ENCODE peak calls at places on chromosome X, in six cellular contexts. One of them, this sample, is unnamed.

GRCh38 chrX:1883772-1884171 is 268.9 kb downstream of the ASMT start:
- ATAC-seq in upper lobe of right lung: no peak
- ATAC-seq in HCT116: no peak
- ATAC-seq in PC-3: peak
- ATAC-seq in psoas muscle: no peak
- ATAC-seq in heart left ventricle: no peak
- ATAC-seq in this sample: no peak

GRCh38 chrX:138761380-138761779 is 49.9 kb upstream of the FGF13 start:
- ATAC-seq in upper lobe of right lung: no peak
- ATAC-seq in HCT116: no peak
- ATAC-seq in PC-3: no peak
- ATAC-seq in psoas muscle: no peak
- ATAC-seq in heart left ventricle: no peak
- ATAC-seq in this sample: no peak

GRCh38 chrX:135596495-135596894 is 76.0 kb downstream of the INTS6L start:
- ATAC-seq in upper lobe of right lung: peak
- ATAC-seq in HCT116: peak
- ATAC-seq in PC-3: peak
- ATAC-seq in psoas muscle: no peak
- ATAC-seq in heart left ventricle: peak
- ATAC-seq in this sample: no peak

GRCh38 chrX:134406977-134407376 is 53.0 kb upstream of the HPRT1 start:
- ATAC-seq in upper lobe of right lung: no peak
- ATAC-seq in HCT116: no peak
- ATAC-seq in PC-3: no peak
- ATAC-seq in psoas muscle: no peak
- ATAC-seq in heart left ventricle: no peak
- ATAC-seq in this sample: no peak

GRCh38 chrX:10897768-10898167 is 213.4 kb upstream of the HCCS start:
- ATAC-seq in upper lobe of right lung: no peak
- ATAC-seq in HCT116: no peak
- ATAC-seq in PC-3: no peak
- ATAC-seq in psoas muscle: no peak
- ATAC-seq in heart left ventricle: no peak
- ATAC-seq in this sample: no peak

GRCh38 chrX:12887767-12888166 is 18.7 kb upstream of the TLR8 start:
- ATAC-seq in upper lobe of right lung: no peak
- ATAC-seq in HCT116: no peak
- ATAC-seq in PC-3: no peak
- ATAC-seq in psoas muscle: no peak
- ATAC-seq in heart left ventricle: no peak
- ATAC-seq in this sample: no peak

GRCh38 chrX:45524296-45524695 is 323.6 kb upstream of the DIPK2B start:
- ATAC-seq in upper lobe of right lung: no peak
- ATAC-seq in HCT116: no peak
- ATAC-seq in PC-3: no peak
- ATAC-seq in psoas muscle: no peak
- ATAC-seq in heart left ventricle: no peak
- ATAC-seq in this sample: no peak

GRCh38 chrX:56618250-56618649 is 54.8 kb downstream of the UBQLN2 start:
- ATAC-seq in upper lobe of right lung: no peak
- ATAC-seq in HCT116: no peak
- ATAC-seq in PC-3: no peak
- ATAC-seq in psoas muscle: no peak
- ATAC-seq in heart left ventricle: no peak
- ATAC-seq in this sample: no peak

GRCh38 chrX:154793084-154793483 is 12.2 kb downstream of the MPP1 start:
- ATAC-seq in upper lobe of right lung: no peak
- ATAC-seq in HCT116: no peak
- ATAC-seq in PC-3: peak
- ATAC-seq in psoas muscle: no peak
- ATAC-seq in heart left ventricle: no peak
- ATAC-seq in this sample: no peak

GRCh38 chrX:30657542-30658238 is 4.5 kb downstream of the GK start:
- ATAC-seq in upper lobe of right lung: no peak
- ATAC-seq in HCT116: no peak
- ATAC-seq in PC-3: peak
- ATAC-seq in psoas muscle: no peak
- ATAC-seq in heart left ventricle: no peak
- ATAC-seq in this sample: no peak

GRCh38 chrX:40207626-40208025 is 109.9 kb upstream of the BCOR start:
- ATAC-seq in upper lobe of right lung: peak
- ATAC-seq in HCT116: peak
- ATAC-seq in PC-3: no peak
- ATAC-seq in psoas muscle: no peak
- ATAC-seq in heart left ventricle: no peak
- ATAC-seq in this sample: no peak

GRCh38 chrX:152915541-152916241 is 17.8 kb downstream of the ZNF185 start:
- ATAC-seq in upper lobe of right lung: peak
- ATAC-seq in HCT116: peak
- ATAC-seq in PC-3: peak
- ATAC-seq in psoas muscle: peak
- ATAC-seq in heart left ventricle: peak
- ATAC-seq in this sample: no peak

GRCh38 chrX:107483976-107484726 is 34.7 kb downstream of the FRMPD3 start:
- ATAC-seq in upper lobe of right lung: no peak
- ATAC-seq in HCT116: no peak
- ATAC-seq in PC-3: no peak
- ATAC-seq in psoas muscle: peak
- ATAC-seq in heart left ventricle: peak
- ATAC-seq in this sample: no peak

GRCh38 chrX:85930099-85930498 is 117.3 kb downstream of the CHM start:
- ATAC-seq in upper lobe of right lung: peak
- ATAC-seq in HCT116: no peak
- ATAC-seq in PC-3: no peak
- ATAC-seq in psoas muscle: no peak
- ATAC-seq in heart left ventricle: no peak
- ATAC-seq in this sample: no peak

GRCh38 chrX:70549429-70549828 is 104.8 kb downstream of the DLG3 start:
- ATAC-seq in upper lobe of right lung: peak
- ATAC-seq in HCT116: no peak
- ATAC-seq in PC-3: no peak
- ATAC-seq in psoas muscle: no peak
- ATAC-seq in heart left ventricle: no peak
- ATAC-seq in this sample: no peak

GRCh38 chrX:77691916-77692315 is 94.1 kb downstream of the ATRX start:
- ATAC-seq in upper lobe of right lung: no peak
- ATAC-seq in HCT116: no peak
- ATAC-seq in PC-3: no peak
- ATAC-seq in psoas muscle: no peak
- ATAC-seq in heart left ventricle: no peak
- ATAC-seq in this sample: no peak
- H3K27ac ChIP-seq in upper lobe of right lung: no peak
- H3K27ac ChIP-seq in HCT116: no peak
- H3K27ac ChIP-seq in PC-3: no peak
- H3K27ac ChIP-seq in psoas muscle: no peak
- H3K27ac ChIP-seq in heart left ventricle: no peak
- H3K27ac ChIP-seq in this sample: no peak

DNA sequence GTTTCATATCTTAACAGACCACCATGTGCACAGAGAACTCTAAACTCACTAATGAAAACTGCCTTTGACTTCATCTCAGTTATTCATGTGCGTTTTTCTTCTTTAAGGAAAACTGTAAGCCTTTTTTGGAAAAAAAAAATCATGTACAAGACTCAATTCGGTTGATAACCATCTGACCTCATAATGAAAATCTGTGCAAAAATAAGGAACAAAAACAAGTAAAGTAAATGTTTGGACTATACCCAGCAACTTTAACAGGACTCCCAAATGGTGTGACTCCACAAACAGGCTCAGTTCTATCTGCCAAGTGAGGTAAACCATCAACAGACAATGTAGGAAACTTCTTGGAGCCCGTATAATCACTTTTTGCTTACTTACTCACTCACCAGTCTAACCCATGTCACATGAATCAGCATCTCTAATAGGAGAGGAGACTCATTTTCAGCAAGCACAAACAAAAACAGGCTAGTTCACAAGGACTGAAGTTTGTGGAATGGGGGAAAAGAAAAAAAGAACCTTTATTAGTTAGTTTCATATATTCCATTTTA is 9.3 kb downstream of the APOO start:
- ATAC-seq in upper lobe of right lung: no peak
- ATAC-seq in HCT116: no peak
- ATAC-seq in PC-3: peak
- ATAC-seq in psoas muscle: no peak
- ATAC-seq in heart left ventricle: no peak
- ATAC-seq in this sample: no peak
- H3K27ac ChIP-seq in upper lobe of right lung: no peak
- H3K27ac ChIP-seq in HCT116: peak
- H3K27ac ChIP-seq in PC-3: peak
- H3K27ac ChIP-seq in psoas muscle: peak
- H3K27ac ChIP-seq in heart left ventricle: no peak
- H3K27ac ChIP-seq in this sample: no peak

DNA sequence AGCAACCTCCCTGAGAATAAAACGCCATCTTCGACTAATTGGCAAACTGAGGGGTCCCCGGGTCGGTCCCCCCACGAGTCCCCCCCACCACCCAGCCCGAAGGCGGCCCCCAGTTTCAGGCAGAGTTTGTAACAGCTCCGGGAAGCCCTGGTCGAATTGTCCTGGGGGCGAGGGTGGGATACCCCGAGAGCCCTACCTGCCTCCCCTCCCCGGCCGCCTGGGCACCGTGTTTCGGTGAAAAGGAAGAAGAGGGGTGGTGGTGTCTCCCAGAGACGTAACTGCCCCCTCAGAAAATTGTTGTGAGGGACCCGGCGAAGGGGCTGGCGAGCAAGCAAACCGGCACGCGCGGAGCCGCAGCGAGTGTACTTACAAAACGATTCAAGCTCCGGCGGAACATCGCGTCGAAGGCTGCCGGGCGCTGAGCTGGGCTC is 1.2 kb downstream of the ATP11C start:
- ATAC-seq in upper lobe of right lung: no peak
- ATAC-seq in HCT116: peak
- ATAC-seq in PC-3: no peak
- ATAC-seq in psoas muscle: no peak
- ATAC-seq in heart left ventricle: no peak
- ATAC-seq in this sample: no peak
- H3K27ac ChIP-seq in upper lobe of right lung: peak
- H3K27ac ChIP-seq in HCT116: peak
- H3K27ac ChIP-seq in PC-3: no peak
- H3K27ac ChIP-seq in psoas muscle: no peak
- H3K27ac ChIP-seq in heart left ventricle: peak
- H3K27ac ChIP-seq in this sample: peak

GRCh38 chrX:32708542-32708941 is 502.8 kb downstream of the DMD start:
- ATAC-seq in upper lobe of right lung: no peak
- ATAC-seq in HCT116: no peak
- ATAC-seq in PC-3: no peak
- ATAC-seq in psoas muscle: peak
- ATAC-seq in heart left ventricle: no peak
- ATAC-seq in this sample: no peak
- H3K27ac ChIP-seq in upper lobe of right lung: no peak
- H3K27ac ChIP-seq in HCT116: no peak
- H3K27ac ChIP-seq in PC-3: no peak
- H3K27ac ChIP-seq in psoas muscle: peak
- H3K27ac ChIP-seq in heart left ventricle: no peak
- H3K27ac ChIP-seq in this sample: no peak

DNA sequence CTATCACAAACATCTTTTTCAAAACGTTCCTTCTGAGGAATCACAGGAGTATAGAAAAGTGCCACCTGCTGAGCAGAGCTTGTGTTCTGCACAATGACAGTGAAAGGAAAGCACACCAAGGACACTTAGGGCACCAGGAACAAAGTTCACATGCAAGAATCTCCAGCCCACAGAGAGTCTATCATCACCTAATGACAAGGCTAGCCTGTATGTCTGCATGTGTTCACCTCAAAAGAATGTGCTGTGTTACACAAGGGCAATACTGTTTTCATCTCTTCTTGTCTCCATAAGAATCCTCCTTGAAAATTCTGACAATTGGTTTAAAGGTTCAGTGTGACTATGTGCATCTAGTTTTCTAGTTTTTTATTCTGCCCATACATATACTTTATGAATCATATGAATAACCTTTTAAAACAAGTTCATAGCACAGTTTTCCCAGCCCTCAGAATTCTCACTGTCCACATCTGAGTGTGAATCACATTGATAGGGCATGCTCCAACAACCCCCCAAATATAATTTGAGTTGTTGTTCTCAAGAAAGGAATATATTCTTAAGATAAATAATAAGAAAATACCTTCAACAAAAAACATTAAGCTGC is 118.0 kb downstream of the PWWP3B start:
- ATAC-seq in upper lobe of right lung: no peak
- ATAC-seq in HCT116: peak
- ATAC-seq in PC-3: no peak
- ATAC-seq in psoas muscle: no peak
- ATAC-seq in heart left ventricle: no peak
- ATAC-seq in this sample: no peak
- H3K27ac ChIP-seq in upper lobe of right lung: no peak
- H3K27ac ChIP-seq in HCT116: no peak
- H3K27ac ChIP-seq in PC-3: no peak
- H3K27ac ChIP-seq in psoas muscle: no peak
- H3K27ac ChIP-seq in heart left ventricle: no peak
- H3K27ac ChIP-seq in this sample: no peak

GRCh38 chrX:41629539-41629938 is 59.2 kb upstream of the GPR34 start:
- ATAC-seq in upper lobe of right lung: no peak
- ATAC-seq in HCT116: no peak
- ATAC-seq in PC-3: no peak
- ATAC-seq in psoas muscle: no peak
- ATAC-seq in heart left ventricle: no peak
- ATAC-seq in this sample: no peak

DNA sequence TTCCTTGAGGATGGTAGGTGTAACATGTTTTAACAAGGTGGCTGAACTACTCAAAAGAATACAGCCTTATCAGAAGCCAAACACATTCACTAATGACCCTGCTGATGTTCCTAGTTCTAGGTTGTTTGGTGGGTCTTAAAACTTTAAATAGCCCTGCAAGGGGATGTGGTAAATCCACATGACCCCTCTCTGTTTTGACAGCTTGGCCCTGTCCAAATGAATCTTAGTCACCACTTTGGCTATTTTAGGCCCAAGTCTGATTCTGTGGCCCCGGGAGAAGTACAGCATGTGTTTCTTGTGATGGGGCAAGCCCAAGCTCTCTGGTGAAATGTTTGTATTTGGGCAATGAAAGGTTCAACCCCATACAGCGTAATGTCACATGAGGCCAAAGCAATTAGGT is 54.5 kb upstream of the GPR34 start:
- ATAC-seq in upper lobe of right lung: peak
- ATAC-seq in HCT116: no peak
- ATAC-seq in PC-3: no peak
- ATAC-seq in psoas muscle: peak
- ATAC-seq in heart left ventricle: peak
- ATAC-seq in this sample: no peak
- H3K27ac ChIP-seq in upper lobe of right lung: no peak
- H3K27ac ChIP-seq in HCT116: no peak
- H3K27ac ChIP-seq in PC-3: no peak
- H3K27ac ChIP-seq in psoas muscle: no peak
- H3K27ac ChIP-seq in heart left ventricle: no peak
- H3K27ac ChIP-seq in this sample: no peak

GRCh38 chrX:94742772-94743171 is 1068.8 kb downstream of the FAM133A start:
- ATAC-seq in upper lobe of right lung: no peak
- ATAC-seq in HCT116: no peak
- ATAC-seq in PC-3: no peak
- ATAC-seq in psoas muscle: no peak
- ATAC-seq in heart left ventricle: no peak
- ATAC-seq in this sample: no peak
- H3K27ac ChIP-seq in upper lobe of right lung: no peak
- H3K27ac ChIP-seq in HCT116: no peak
- H3K27ac ChIP-seq in PC-3: no peak
- H3K27ac ChIP-seq in psoas muscle: no peak
- H3K27ac ChIP-seq in heart left ventricle: no peak
- H3K27ac ChIP-seq in this sample: no peak